ENCODE peak calls at places on chromosomes 2 and 18, in ten cellular contexts. F is activated CD4-positive, alpha-beta memory T cell treated with anti-CD3 and anti-CD28 coated beads, Interleukin-2, amount 10 ng/mL, durations not matched to agents 7 days and 5 days; O is lower leg skin; N is NCI-H460; M is left lung; C is CD8-positive, alpha-beta memory T cell; V is effector memory CD8-positive, alpha-beta T cell; X is memory B cell; G is CD4-positive, alpha-beta T cell; B is iPS-NIHi11. H is an unnamed sample.
A peak's percentile ranks its signal among the peaks of the same experiment; 100 is the strongest.

GRCh38 chr2:64989126-64989981 is at the start of gene SLC1A4:
- DNase-seq in X (peak; percentile 53), B (peak; percentile 86), M (peak; percentile 95), G (peak; percentile 54), O (peak; percentile 80), V (peak; percentile 66), C (peak; percentile 66), F (peak; percentile 92), N (peak; percentile 87), H (peak; percentile 87)

GRCh38 chr2:128422571-128422970 is 103.9 kb upstream of the HS6ST1 start:
- DNase-seq in O (peak; percentile 59), B (no peak), V (no peak), X (no peak), N (no peak), G (no peak), M (no peak), F (no peak), C (no peak), H (peak; percentile 95)

GRCh38 chr18:5237083-5237722 is 40.1 kb upstream of the AKAIN1 start:
- DNase-seq in F (no peak), M (no peak), X (no peak), O (no peak), G (no peak), V (peak; percentile 1), C (no peak), B (peak; percentile 22), N (no peak), H (peak; percentile 18)

GRCh38 chr2:62654423-62654791 is 51.1 kb upstream of the EHBP1 start:
- DNase-seq in C (no peak), M (no peak), X (no peak), N (no peak), B (no peak), V (no peak), F (no peak), G (no peak), O (no peak), H (peak; percentile 73)

GRCh38 chr2:209772316-209772715 is 684 bp downstream of the UNC80 start:
- DNase-seq in C (no peak), O (no peak), B (peak; percentile 20), N (no peak), G (no peak), F (no peak), M (no peak), V (no peak), X (no peak), H (no peak)

GRCh38 chr2:60283633-60284032 is 269.8 kb downstream of the BCL11A start:
- DNase-seq in F (no peak), C (no peak), X (no peak), G (no peak), N (no peak), M (no peak), V (no peak), O (no peak), B (no peak), H (no peak)

GRCh38 chr2:236286866-236287545 is 22.8 kb upstream of the ASB18 start:
- DNase-seq in X (no peak), M (no peak), N (no peak), B (no peak), G (no peak), O (no peak), C (no peak), V (no peak), F (no peak), H (no peak)

GRCh38 chr2:227513113-227513512 is 41.2 kb downstream of the AGFG1 start:
- DNase-seq in G (no peak), V (no peak), B (no peak), X (no peak), O (no peak), F (no peak), N (no peak), C (no peak), M (no peak), H (no peak)

GRCh38 chr2:11179899-11180298 is 24.6 kb downstream of the SLC66A3 start:
- DNase-seq in M (no peak), O (no peak), B (no peak), X (no peak), V (no peak), C (no peak), N (no peak), F (no peak), G (no peak), H (no peak)